ENCODE peak calls at places on chromosomes 1 and 21, in six cellular contexts. D is mesenchymal stem cell, K is H9, Y is H1, X is neuronal stem cell, W is IMR-90. T is an unnamed sample.

GRCh38 chr1:208093754-208094719 is 150.1 kb downstream of the PLXNA2 start:
- DNase-seq in D (peak), K (peak), Y (peak), X (peak), W (peak), T (peak)

GRCh38 chr1:17276568-17276967 is 27.7 kb downstream of the PADI3 start:
- DNase-seq in D (no peak), K (no peak), Y (no peak), X (no peak), W (peak), T (no peak)

GRCh38 chr1:37817481-37817880 is 9.5 kb upstream of the YRDC start:
- DNase-seq in D (peak), K (peak), Y (no peak), X (no peak), W (peak), T (no peak)

GRCh38 chr1:204829133-204829532 is 41.5 kb upstream of the NFASC start:
- DNase-seq in D (no peak), K (peak), Y (peak), X (no peak), W (no peak), T (no peak)

GRCh38 chr1:243848165-243849088 is 1.6 kb downstream of the AKT3 start:
- DNase-seq in D (no peak), K (no peak), Y (no peak), X (no peak), W (no peak), T (no peak)

GRCh38 chr1:54610048-54610447 is 13.3 kb downstream of the FAM151A start:
- DNase-seq in D (peak), K (peak), Y (no peak), X (no peak), W (peak), T (peak)

GRCh38 chr1:41789616-41790330 is 128.9 kb downstream of the HIVEP3 start:
- DNase-seq in D (no peak), K (no peak), Y (no peak), X (no peak), W (no peak), T (no peak)

GRCh38 chr1:62746086-62746808 is 37.7 kb upstream of the ATG4C start:
- DNase-seq in D (peak), K (no peak), Y (no peak), X (no peak), W (peak), T (peak)

GRCh38 chr21:16116067-16116466 is 386.3 kb downstream of the USP25 start:
- DNase-seq in D (no peak), K (no peak), Y (no peak), X (no peak), W (no peak), T (no peak)

GRCh38 chr1:10980094-10980577 is 32.3 kb upstream of the TARDBP start:
- DNase-seq in D (peak), K (peak), Y (peak), X (peak), W (peak), T (peak)

GRCh38 chr1:155977607-155978324 is 581 bp downstream of the ARHGEF2 start:
- DNase-seq in D (peak), K (peak), Y (peak), X (no peak), W (no peak), T (peak)

GRCh38 chr21:36664678-36665022 is 34.3 kb upstream of the SIM2 start:
- DNase-seq in D (no peak), K (no peak), Y (no peak), X (no peak), W (no peak), T (no peak)

GRCh38 chr1:215475719-215476525 is 91.2 kb upstream of the KCTD3 start:
- DNase-seq in D (peak), K (no peak), Y (no peak), X (no peak), W (peak), T (peak)

GRCh38 chr1:101820080-101820479 is 176.6 kb downstream of the OLFM3 start:
- DNase-seq in D (peak), K (no peak), Y (no peak), X (peak), W (peak), T (peak)

GRCh38 chr1:55378582-55378981 is 163.4 kb upstream of the USP24 start:
- DNase-seq in D (peak), K (peak), Y (peak), X (peak), W (peak), T (peak)

GRCh38 chr1:209593747-209594146 is 10.2 kb downstream of the CAMK1G start:
- DNase-seq in D (no peak), K (no peak), Y (no peak), X (no peak), W (no peak), T (no peak)

GRCh38 chr21:42125571-42126544 is 54.7 kb downstream of the UMODL1 start:
- DNase-seq in D (peak), K (peak), Y (no peak), X (no peak), W (peak), T (peak)

GRCh38 chr1:26275580-26276431 is 4.1 kb upstream of the SH3BGRL3 start:
- DNase-seq in D (peak), K (peak), Y (peak), X (peak), W (peak), T (peak)

GRCh38 chr1:62917314-62917713 is 133.4 kb downstream of the ATG4C start:
- DNase-seq in D (no peak), K (no peak), Y (no peak), X (no peak), W (no peak), T (no peak)

GRCh38 chr1:47175227-47175934 is 14.5 kb downstream of the PDZK1IP1 start:
- DNase-seq in D (peak), K (peak), Y (peak), X (peak), W (peak), T (peak)

GRCh38 chr21:25878334-25878733 is 143.6 kb downstream of the GABPA start:
- DNase-seq in D (peak), K (no peak), Y (no peak), X (no peak), W (peak), T (no peak)

GRCh38 chr1:112694363-112694929 is 12.5 kb downstream of the RHOC start:
- DNase-seq in D (no peak), K (no peak), Y (no peak), X (no peak), W (no peak), T (no peak)

GRCh38 chr1:77929806-77930205 is 41.4 kb downstream of the NEXN start:
- DNase-seq in D (no peak), K (no peak), Y (no peak), X (no peak), W (peak), T (no peak)

GRCh38 chr1:151830055-151830454 is 1.5 kb downstream of the RORC start:
- DNase-seq in D (no peak), K (no peak), Y (no peak), X (no peak), W (no peak), T (no peak)

GRCh38 chr1:151833172-151833571 is 1.6 kb upstream of the RORC start:
- DNase-seq in D (no peak), K (no peak), Y (no peak), X (no peak), W (no peak), T (no peak)

GRCh38 chr1:151832318-151832984 is 849 bp upstream of the RORC start:
- DNase-seq in D (no peak), K (no peak), Y (no peak), X (no peak), W (peak), T (no peak)

GRCh38 chr1:151831256-151831591 is 378 bp downstream of the RORC start:
- DNase-seq in D (no peak), K (no peak), Y (no peak), X (no peak), W (no peak), T (no peak)

DNA sequence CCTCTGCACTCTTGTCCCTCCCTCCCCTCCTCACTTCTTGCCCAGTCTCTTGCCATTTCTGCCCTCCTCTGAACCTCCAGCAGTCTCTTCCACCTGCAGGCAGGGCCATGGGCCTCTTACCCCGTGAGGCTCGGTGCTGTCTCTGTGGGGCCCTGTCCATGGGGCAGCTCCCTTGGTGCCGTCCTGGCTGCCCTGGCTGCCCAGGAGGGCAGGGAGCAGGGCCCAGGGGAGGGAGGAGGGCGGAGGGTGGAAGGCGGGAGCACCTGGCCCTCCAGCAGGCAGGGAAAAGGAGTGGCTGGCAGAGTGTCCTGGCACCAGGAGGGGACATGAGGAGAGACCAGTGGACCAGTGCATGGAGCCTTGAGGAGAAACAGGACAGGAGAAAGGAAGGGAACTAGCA is at the start of gene RORC:
- DNase-seq in D (no peak), K (no peak), Y (no peak), X (no peak), W (no peak), T (no peak)
- H3K9ac ChIP-seq in D (no peak), K (no peak), Y (no peak), X (no peak), W (no peak), T (no peak)

DNA sequence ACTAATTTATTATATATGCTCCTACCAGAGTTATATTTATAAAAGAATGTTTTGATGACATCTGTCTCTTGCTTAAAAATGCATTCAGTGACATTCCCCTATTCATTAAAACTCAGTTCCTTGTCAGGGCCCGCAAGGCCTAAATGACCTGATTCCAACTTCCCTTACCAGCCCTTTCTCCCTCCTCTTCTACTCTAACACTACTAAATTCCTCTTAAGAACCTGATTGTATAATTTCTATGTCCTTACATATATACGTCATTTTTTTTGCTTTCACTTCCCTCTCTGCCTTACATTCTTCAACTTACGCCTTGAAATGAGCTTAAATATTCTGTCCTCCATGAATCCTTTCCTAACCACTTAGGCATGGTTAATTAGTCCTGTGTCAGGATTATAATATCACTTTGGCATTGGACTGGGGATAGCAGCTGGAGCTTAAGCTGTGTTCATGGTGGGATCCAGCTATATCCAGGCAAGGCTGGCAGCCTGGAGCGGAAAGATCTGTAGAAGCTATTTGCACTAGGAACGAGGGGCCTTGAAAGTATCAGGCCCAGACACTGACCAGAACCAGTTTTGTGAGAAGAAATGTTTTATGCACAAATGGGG is 360.2 kb upstream of the PTBP2 start:
- DNase-seq in D (no peak), K (no peak), Y (no peak), X (no peak), W (no peak), T (no peak)
- H2AFZ ChIP-seq in D (no peak), K (no peak), Y (no peak), X (no peak), W (no peak), T (no peak)

GRCh38 chr1:15833069-15833679 is 14.3 kb upstream of the SPEN start:
- DNase-seq in D (peak), K (peak), Y (no peak), X (no peak), W (no peak), T (peak)

GRCh38 chr1:15835205-15835740 is 12.2 kb upstream of the SPEN start:
- DNase-seq in D (no peak), K (no peak), Y (no peak), X (no peak), W (no peak), T (peak)

GRCh38 chr1:15833842-15834405 is 13.6 kb upstream of the SPEN start:
- DNase-seq in D (no peak), K (no peak), Y (no peak), X (no peak), W (no peak), T (no peak)

GRCh38 chr1:15835741-15836510 is 11.6 kb upstream of the SPEN start:
- DNase-seq in D (peak), K (peak), Y (peak), X (peak), W (peak), T (peak)

GRCh38 chr1:15834406-15835204 is 12.9 kb upstream of the SPEN start:
- DNase-seq in D (peak), K (peak), Y (peak), X (peak), W (peak), T (peak)
- H2AK5ac ChIP-seq in D (peak), K (no peak), Y (peak), X (peak), W (peak), T (peak)

DNA sequence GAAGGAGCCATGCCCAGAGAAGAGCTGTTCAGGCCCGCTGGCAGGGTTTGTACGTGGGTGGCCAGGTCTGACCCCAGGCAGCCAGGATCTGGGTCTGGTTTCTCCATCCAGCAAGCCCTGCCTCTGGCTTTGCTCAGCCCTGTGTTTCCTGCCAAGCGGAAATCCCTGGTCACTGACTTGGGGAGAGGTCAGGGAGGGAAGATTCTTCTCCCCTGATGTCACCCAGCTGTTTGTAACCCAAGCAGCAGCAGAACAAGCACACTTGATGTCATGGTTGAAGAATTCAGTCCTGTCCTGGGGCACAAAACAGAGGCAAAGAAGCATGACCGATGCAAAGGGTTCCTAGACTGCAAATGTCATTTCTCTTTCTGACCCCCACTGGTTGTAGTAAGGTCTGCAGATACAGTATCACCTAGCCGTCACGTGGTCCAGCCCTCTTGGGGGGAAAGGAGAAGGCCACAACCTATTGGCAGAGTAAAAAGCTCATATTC is 121.0 kb downstream of the SYT2 start:
- DNase-seq in D (peak), K (peak), Y (no peak), X (no peak), W (peak), T (peak)
- H3K9ac ChIP-seq in D (peak), K (no peak), Y (no peak), X (no peak), W (peak), T (no peak)

DNA sequence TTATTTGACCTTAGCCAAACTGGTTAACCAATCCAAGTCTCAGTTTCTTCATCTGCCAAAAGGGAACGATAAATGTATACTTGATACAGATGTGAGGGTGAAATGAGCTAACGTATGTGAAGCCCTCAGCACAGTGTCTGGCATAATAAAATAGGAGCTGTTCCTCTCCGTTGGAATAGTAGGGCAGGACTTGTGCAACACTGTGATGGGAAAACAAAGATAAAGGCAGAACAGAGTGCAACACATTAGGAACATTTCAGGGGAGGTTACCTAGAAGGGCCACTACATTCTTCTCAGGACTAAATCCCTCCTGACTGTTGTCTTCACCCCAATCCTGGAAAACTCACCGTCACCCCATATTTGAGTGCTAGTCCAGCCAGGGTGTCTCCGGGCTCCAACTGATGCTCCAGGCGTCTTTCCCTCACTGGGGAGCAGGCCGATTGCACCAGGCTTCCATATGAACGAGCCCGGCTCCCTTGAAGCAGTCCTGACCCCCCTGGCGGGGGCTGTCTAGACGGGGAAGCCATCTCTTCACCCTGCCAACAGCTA is 896 bp downstream of the LYSMD1 start:
- DNase-seq in D (no peak), K (no peak), Y (no peak), X (no peak), W (peak), T (no peak)
- H2AFZ ChIP-seq in D (peak), K (no peak), Y (no peak), X (peak), W (peak), T (peak)